ENCODE peak calls at places on chromosomes 7 and 10, in eight cellular contexts. K is activated naive CD4-positive, alpha-beta T cell; W is NCI-H2081; P is NCI-H1092 treated with DMSO at 0.1 percent for 48 hours; U is body of pancreas; D is AG10803; N is MCF 10A; F is activated CD4-positive, alpha-beta T cell treated with anti-CD3 and anti-CD28 coated beads for 1 hour. Q is an unnamed sample.

GRCh38 chr7:85104432-85105205 is 82.2 kb downstream of the SEMA3D start:
- DNase-seq in W (no peak), N (no peak), K (no peak), D (peak), F (no peak), U (no peak), P (no peak), Q (peak)

GRCh38 chr10:127215882-127216281 is 19.5 kb upstream of the INSYN2A start:
- DNase-seq in N (no peak), D (no peak), F (no peak), P (no peak), W (no peak), U (no peak), K (no peak), Q (no peak)

GRCh38 chr10:13453896-13454295 is 74.9 kb downstream of the BEND7 start:
- DNase-seq in K (no peak), U (no peak), P (no peak), W (no peak), F (no peak), D (no peak), N (no peak), Q (peak)

GRCh38 chr7:155381852-155382801 is 75.8 kb upstream of the EN2 start:
- DNase-seq in D (no peak), W (no peak), U (no peak), P (no peak), K (no peak), F (no peak), N (no peak), Q (no peak)

GRCh38 chr7:101315336-101315735 is 6.3 kb downstream of the IFT22 start:
- DNase-seq in W (peak), U (peak), K (no peak), P (no peak), N (peak), F (no peak), D (peak), Q (peak)

GRCh38 chr10:34351161-34351560 is 463.9 kb downstream of the PARD3 start:
- DNase-seq in U (no peak), N (peak), W (no peak), D (no peak), K (no peak), F (no peak), P (no peak), Q (no peak)

GRCh38 chr7:79452495-79453265 is 787 bp downstream of the MAGI2 start:
- DNase-seq in D (peak), U (peak), N (no peak), W (no peak), P (no peak), K (no peak), F (no peak), Q (no peak)

GRCh38 chr10:35781643-35782035 is 139.5 kb upstream of the FZD8 start:
- DNase-seq in P (no peak), D (no peak), N (peak), U (no peak), K (no peak), F (no peak), W (no peak), Q (peak)

GRCh38 chr10:62154231-62154630 is 114.4 kb downstream of the RTKN2 start:
- DNase-seq in D (no peak), W (no peak), P (no peak), K (no peak), F (no peak), U (no peak), N (no peak), Q (no peak)

GRCh38 chr7:116539879-116540278 is 15.0 kb downstream of the CAV1 start:
- DNase-seq in F (no peak), U (no peak), K (no peak), D (no peak), W (no peak), P (no peak), N (no peak), Q (no peak)

GRCh38 chr10:50990568-50991495 is 83.5 kb upstream of the PRKG1 start:
- DNase-seq in W (no peak), P (no peak), D (peak), N (no peak), F (no peak), K (no peak), U (peak), Q (peak)

GRCh38 chr10:79115302-79115701 is 46.5 kb downstream of the ZMIZ1 start:
- DNase-seq in W (no peak), K (no peak), F (no peak), N (no peak), P (no peak), D (no peak), U (no peak), Q (no peak)

GRCh38 chr7:105257338-105257737 is 131.4 kb downstream of the SRPK2 start:
- DNase-seq in D (no peak), U (no peak), W (peak), P (no peak), F (no peak), K (no peak), N (peak), Q (no peak)

Q was measured in bronchial epithelial cell.